ENCODE peak calls at places on chromosomes 13 and 19, in four cellular contexts. P is heart left ventricle; F is CD8-positive, alpha-beta memory T cell; Z is psoas muscle. X is an unnamed sample.
A peak's percentile ranks its signal among the peaks of the same experiment; 100 is the strongest.

GRCh38 chr19:11843741-11844140 is 4.8 kb upstream of the ZNF439 start:
- DNase-seq in P (no peak), F (no peak), Z (no peak), X (no peak)

GRCh38 chr19:10497371-10497770 is 5.8 kb downstream of the KEAP1 start:
- DNase-seq in P (no peak), F (no peak), Z (no peak), X (no peak)

GRCh38 chr19:30406220-30406944 is 34.2 kb downstream of the ZNF536 start:
- DNase-seq in P (no peak), F (no peak), Z (no peak), X (no peak)

GRCh38 chr19:41409288-41409687 is 11.7 kb downstream of the BCKDHA start:
- DNase-seq in P (peak; percentile 56), F (no peak), Z (no peak), X (peak; percentile 80)

GRCh38 chr13:62653371-62653770 is 1237.7 kb upstream of the PCDH20 start:
- DNase-seq in P (no peak), F (no peak), Z (no peak), X (no peak)

GRCh38 chr19:51549533-51550324 is 18.3 kb upstream of the SIGLEC6 start:
- DNase-seq in P (no peak), F (no peak), Z (no peak), X (no peak)

GRCh38 chr19:45376045-45376724 is 5.8 kb upstream of the ERCC2 start:
- DNase-seq in P (peak; percentile 59), F (no peak), Z (no peak), X (peak; percentile 84)

GRCh38 chr13:32530841-32531253 is 7.7 kb downstream of the N4BP2L2 start:
- DNase-seq in P (peak; percentile 23), F (no peak), Z (no peak), X (no peak)

GRCh38 chr19:43779820-43780219 is 953 bp downstream of the KCNN4 start:
- DNase-seq in P (no peak), F (no peak), Z (no peak), X (no peak)

GRCh38 chr13:99432637-99433542 is 68.4 kb upstream of the TM9SF2 start:
- DNase-seq in P (peak; percentile 59), F (peak; percentile 81), Z (peak; percentile 83), X (no peak)

GRCh38 chr19:3289971-3290569 is 65.6 kb downstream of the CELF5 start:
- DNase-seq in P (no peak), F (no peak), Z (no peak), X (no peak)
- H3K4me3 ChIP-seq in P (no peak overlapping the region), F (no peak overlapping the region), Z (no peak overlapping the region), X (no peak overlapping the region)

GRCh38 chr19:887599-887998 is 5.4 kb downstream of the MED16 start:
- DNase-seq in P (no peak), F (no peak), Z (no peak), X (no peak)

GRCh38 chr19:890831-891230 is 2.2 kb downstream of the MED16 start:
- DNase-seq in P (no peak), F (no peak), Z (no peak), X (no peak)

GRCh38 chr19:887072-887471 is 5.9 kb downstream of the MED16 start:
- DNase-seq in P (no peak), F (no peak), Z (no peak), X (no peak)

GRCh38 chr19:889662-890295 is 3.2 kb downstream of the MED16 start:
- DNase-seq in P (no peak), F (no peak), Z (no peak), X (no peak)

DNA sequence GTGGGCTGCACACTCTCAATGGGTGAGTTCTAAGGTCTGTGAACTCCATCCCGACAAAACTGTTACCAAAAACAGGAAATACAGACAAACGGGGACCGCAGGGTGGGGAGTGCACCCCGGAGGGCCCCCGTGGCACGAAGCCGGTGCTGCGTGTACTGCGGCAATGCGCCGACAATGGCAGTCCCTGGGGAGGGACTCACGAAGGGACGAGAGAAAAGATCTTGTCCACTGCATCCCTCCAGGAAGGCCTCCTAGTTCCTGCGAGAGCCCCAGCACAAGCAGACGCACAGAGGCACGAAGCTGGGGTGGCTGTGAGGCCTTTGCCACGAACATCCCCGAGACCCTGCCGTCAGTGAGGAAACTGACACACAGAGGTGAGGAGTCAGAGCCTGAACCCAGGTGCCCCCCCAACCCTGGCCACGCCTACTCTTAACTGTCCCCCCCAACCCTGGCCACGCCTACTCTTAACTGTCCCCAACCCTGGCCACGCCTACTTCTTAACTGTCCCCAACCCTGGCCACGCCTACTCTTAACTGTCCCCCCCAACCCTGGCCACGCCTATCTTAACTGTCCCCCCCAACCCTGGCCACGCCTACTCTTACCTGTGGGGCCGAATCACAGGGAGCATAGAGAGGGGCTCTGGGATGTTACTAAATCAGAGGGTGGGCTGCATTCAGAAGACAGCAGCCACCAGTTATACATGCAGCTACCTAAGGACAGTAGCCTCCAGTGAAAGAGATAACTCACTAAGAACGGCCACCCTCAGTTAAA is 4.2 kb downstream of the MED16 start:
- DNase-seq in P (no peak), F (peak; percentile 53), Z (peak; percentile 42), X (no peak)
- H3K36me3 ChIP-seq in P (no peaks in the 10 kb centered on the region), F (peaks cover 14% of the 10 kb centered on the region), Z (peaks cover 68% of the 10 kb centered on the region), X (peaks cover 2% of the 10 kb centered on the region)

DNA sequence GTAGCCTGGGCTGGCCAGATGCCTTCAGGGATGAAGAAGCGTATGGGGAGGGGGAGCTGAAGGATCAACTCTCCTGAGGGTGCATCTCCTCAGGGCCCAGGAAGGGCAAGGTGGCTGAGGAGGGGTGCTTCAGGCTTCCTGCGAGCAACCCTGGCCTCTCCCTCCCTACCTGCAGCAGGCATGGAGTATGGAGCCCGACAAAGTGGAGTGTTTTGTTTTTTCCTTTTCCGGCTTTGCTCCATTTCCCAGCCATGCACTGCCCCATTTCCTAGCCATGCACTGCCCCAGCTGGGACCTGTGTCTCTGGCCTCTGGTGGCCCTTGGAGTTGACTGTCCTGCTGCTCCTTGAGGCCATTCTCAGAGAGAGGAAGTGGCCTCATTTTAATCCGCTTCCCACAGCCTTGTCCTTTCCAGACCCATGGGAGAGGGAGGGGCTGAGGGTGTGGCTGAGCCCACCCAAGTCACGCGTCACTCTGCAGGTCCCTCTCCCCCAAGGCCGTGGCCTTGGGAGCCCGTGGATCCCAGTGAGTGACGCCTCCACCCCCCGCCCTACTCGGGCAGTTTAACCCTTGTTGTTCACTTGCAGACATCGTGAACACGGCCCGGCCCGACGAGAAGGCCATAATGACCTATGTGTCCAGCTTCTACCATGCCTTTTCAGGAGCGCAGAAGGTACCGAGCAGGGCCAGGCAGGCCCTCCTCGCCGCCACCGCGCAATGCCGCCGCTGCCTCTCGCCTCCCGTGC is 34.4 kb downstream of the CAPN12 start:
- DNase-seq in P (no peak), F (no peak), Z (no peak), X (no peak)
- H3K4me1 ChIP-seq in P (peaks cover 100% of the 10 kb centered on the region), F (no peaks in the 10 kb centered on the region), Z (peaks cover 85% of the 10 kb centered on the region), X (no peaks in the 10 kb centered on the region)

DNA sequence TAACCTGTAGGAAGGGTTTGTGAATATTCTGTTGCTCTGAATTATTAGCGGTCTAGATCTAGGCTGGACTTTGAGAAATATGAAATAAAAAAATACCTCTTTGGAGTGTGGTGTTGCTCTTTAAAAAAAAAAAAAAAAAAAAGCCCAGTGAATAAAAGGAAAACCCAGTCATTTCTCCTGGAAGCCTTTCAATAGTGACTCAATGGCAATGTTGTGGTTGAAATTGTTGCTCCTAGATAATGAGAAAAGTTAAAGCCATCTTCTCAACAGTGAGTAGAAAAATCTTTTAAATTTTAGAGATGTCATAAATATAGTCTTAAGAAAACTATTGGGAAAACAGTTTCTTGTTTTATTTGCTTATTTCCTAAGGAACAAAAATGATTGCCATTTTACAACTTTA is 135.3 kb downstream of the RFC3 start:
- DNase-seq in P (no peak), F (no peak), Z (no peak), X (no peak)
- H3K4me3 ChIP-seq in P (no peak overlapping the region), F (no peak overlapping the region), Z (no peak overlapping the region), X (no peak overlapping the region)

GRCh38 chr19:35161434-35161743 is 6.9 kb downstream of the FXYD5 start:
- DNase-seq in P (no peak), F (no peak), Z (no peak), X (no peak)

GRCh38 chr19:35166100-35167063 is 11.8 kb downstream of the FXYD5 start:
- DNase-seq in P (no peak), F (no peak), Z (no peak), X (no peak)

GRCh38 chr19:35165200-35166058 is 10.9 kb downstream of the FXYD5 start:
- DNase-seq in P (no peak), F (no peak), Z (no peak), X (no peak)

GRCh38 chr19:35162471-35163326 is 8.2 kb downstream of the FXYD5 start:
- DNase-seq in P (no peak), F (no peak), Z (no peak), X (no peak)

DNA sequence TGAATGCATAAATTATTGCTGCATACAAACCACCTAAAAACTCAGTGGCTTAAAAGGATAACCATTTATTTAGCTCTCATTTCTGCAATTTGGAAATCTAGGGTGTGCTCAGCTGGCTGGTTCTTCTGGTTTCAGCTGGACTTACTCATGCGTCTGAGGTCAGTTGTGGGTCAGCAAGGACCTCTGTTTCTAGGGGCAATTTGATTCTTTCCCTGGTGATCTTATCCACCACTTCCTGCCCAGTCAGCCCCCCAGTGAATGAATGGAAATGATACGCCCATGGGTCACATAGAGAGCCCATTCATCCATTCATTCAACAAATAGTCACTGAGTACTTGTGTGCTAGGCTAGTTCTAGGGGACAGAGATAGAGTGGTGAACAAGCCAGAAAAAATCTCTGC is 9.9 kb downstream of the FXYD5 start:
- DNase-seq in P (no peak), F (no peak), Z (no peak), X (no peak)
- H3K36me3 ChIP-seq in P (peaks cover 19% of the 10 kb centered on the region), F (peaks cover 75% of the 10 kb centered on the region), Z (peaks cover 7% of the 10 kb centered on the region), X (no peaks in the 10 kb centered on the region)

GRCh38 chr19:54299515-54299914 is 13.5 kb downstream of the LILRA5 start:
- DNase-seq in P (no peak), F (no peak), Z (no peak), X (no peak)
- H3K4me1 ChIP-seq in P (no peaks in the 10 kb centered on the region), F (peaks cover 9% of the 10 kb centered on the region), Z (no peaks in the 10 kb centered on the region), X (no peaks in the 10 kb centered on the region)

DNA sequence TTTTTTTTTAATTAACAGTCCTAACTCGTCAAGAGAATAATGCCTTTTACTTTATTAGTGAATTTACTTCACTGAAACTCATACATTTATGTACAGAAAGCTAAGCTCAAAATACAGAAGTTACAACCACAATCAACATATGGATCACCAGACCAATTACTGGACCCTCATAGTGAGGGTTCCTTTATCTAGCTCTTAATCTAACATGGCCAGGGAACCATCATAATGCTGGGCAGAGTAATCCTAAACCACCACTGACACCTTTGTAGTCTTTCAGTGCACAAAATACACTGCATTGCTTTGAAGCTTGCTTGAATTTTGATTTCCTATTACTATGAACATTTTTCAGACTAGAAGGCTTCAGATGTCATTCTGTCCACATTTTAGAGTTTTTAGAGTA is 1406.6 kb upstream of the PCDH9 start:
- DNase-seq in P (no peak), F (no peak), Z (no peak), X (no peak)
- H3K4me3 ChIP-seq in P (no peak overlapping the region), F (no peak overlapping the region), Z (no peak overlapping the region), X (no peak overlapping the region)

X was measured in Caco-2.